ENCODE peak calls at places on chromosome 15, in seven cellular contexts. One of them, this sample, is unnamed.

GRCh38 chr15:41782486-41783271 is 8.4 kb downstream of the MAPKBP1 start:
- DNase-seq in lower leg skin: no peak
- DNase-seq in AG09309: no peak
- DNase-seq in GM23338: no peak
- DNase-seq in progenitor cell of endocrine pancreas: no peak
- DNase-seq in AG09319: no peak
- DNase-seq in AG04450: no peak
- DNase-seq in this sample: no peak

GRCh38 chr15:90530250-90531051 is 728 bp downstream of the CRTC3 start:
- DNase-seq in lower leg skin: peak
- DNase-seq in AG04450: no peak
- DNase-seq in GM23338: peak
- DNase-seq in AG09319: no peak
- DNase-seq in AG09309: no peak
- DNase-seq in progenitor cell of endocrine pancreas: peak
- DNase-seq in this sample: peak

GRCh38 chr15:39579487-39580116 is 1.3 kb upstream of the THBS1 start:
- DNase-seq in AG09309: peak
- DNase-seq in AG04450: peak
- DNase-seq in lower leg skin: peak
- DNase-seq in GM23338: peak
- DNase-seq in AG09319: peak
- DNase-seq in progenitor cell of endocrine pancreas: peak
- DNase-seq in this sample: no peak

GRCh38 chr15:89002281-89002761 is 85.9 kb upstream of the ABHD2 start:
- DNase-seq in AG09309: peak
- DNase-seq in progenitor cell of endocrine pancreas: no peak
- DNase-seq in GM23338: no peak
- DNase-seq in AG04450: peak
- DNase-seq in lower leg skin: no peak
- DNase-seq in AG09319: no peak
- DNase-seq in this sample: no peak

GRCh38 chr15:57769266-57769665 is 62.8 kb downstream of the POLR2M start:
- DNase-seq in AG09319: peak
- DNase-seq in lower leg skin: peak
- DNase-seq in progenitor cell of endocrine pancreas: no peak
- DNase-seq in GM23338: no peak
- DNase-seq in AG04450: peak
- DNase-seq in AG09309: peak
- DNase-seq in this sample: no peak

GRCh38 chr15:90087454-90088154 is 14.7 kb downstream of the IDH2 start:
- DNase-seq in GM23338: peak
- DNase-seq in progenitor cell of endocrine pancreas: no peak
- DNase-seq in AG04450: no peak
- DNase-seq in AG09319: no peak
- DNase-seq in lower leg skin: no peak
- DNase-seq in AG09309: no peak
- DNase-seq in this sample: no peak

GRCh38 chr15:70466305-70466704 is 297.1 kb downstream of the UACA start:
- DNase-seq in AG09309: no peak
- DNase-seq in AG04450: no peak
- DNase-seq in progenitor cell of endocrine pancreas: no peak
- DNase-seq in AG09319: no peak
- DNase-seq in lower leg skin: no peak
- DNase-seq in GM23338: no peak
- DNase-seq in this sample: no peak

GRCh38 chr15:74443100-74443909 is 9.5 kb upstream of the SEMA7A start:
- DNase-seq in AG04450: no peak
- DNase-seq in progenitor cell of endocrine pancreas: no peak
- DNase-seq in AG09319: no peak
- DNase-seq in GM23338: no peak
- DNase-seq in lower leg skin: no peak
- DNase-seq in AG09309: no peak
- DNase-seq in this sample: no peak

GRCh38 chr15:41772720-41773331 is 1.5 kb upstream of the MAPKBP1 start:
- DNase-seq in AG04450: peak
- DNase-seq in GM23338: peak
- DNase-seq in lower leg skin: peak
- DNase-seq in AG09319: no peak
- DNase-seq in AG09309: peak
- DNase-seq in progenitor cell of endocrine pancreas: no peak
- DNase-seq in this sample: peak

GRCh38 chr15:73607405-73607804 is 25.8 kb downstream of the NPTN start:
- DNase-seq in AG09309: no peak
- DNase-seq in AG09319: no peak
- DNase-seq in progenitor cell of endocrine pancreas: no peak
- DNase-seq in GM23338: no peak
- DNase-seq in AG04450: no peak
- DNase-seq in lower leg skin: no peak
- DNase-seq in this sample: no peak

GRCh38 chr15:93307513-93307912 is 218.5 kb upstream of the RGMA start:
- DNase-seq in AG09319: no peak
- DNase-seq in progenitor cell of endocrine pancreas: no peak
- DNase-seq in GM23338: peak
- DNase-seq in AG04450: no peak
- DNase-seq in AG09309: no peak
- DNase-seq in lower leg skin: no peak
- DNase-seq in this sample: no peak
- TF ChIP-seq CTCF in AG09319: no peak
- TF ChIP-seq CTCF in progenitor cell of endocrine pancreas: no peak
- TF ChIP-seq CTCF in GM23338: no peak
- TF ChIP-seq CTCF in AG04450: no peak
- TF ChIP-seq CTCF in AG09309: no peak
- TF ChIP-seq CTCF in lower leg skin: no peak
- TF ChIP-seq CTCF in this sample: no peak

GRCh38 chr15:69036856-69037255 is 22.4 kb downstream of the NOX5 start:
- DNase-seq in GM23338: no peak
- DNase-seq in AG09319: no peak
- DNase-seq in progenitor cell of endocrine pancreas: no peak
- DNase-seq in AG09309: no peak
- DNase-seq in AG04450: no peak
- DNase-seq in lower leg skin: no peak
- DNase-seq in this sample: no peak

GRCh38 chr15:69034352-69034751 is 19.9 kb downstream of the NOX5 start:
- DNase-seq in GM23338: no peak
- DNase-seq in AG09309: peak
- DNase-seq in lower leg skin: no peak
- DNase-seq in progenitor cell of endocrine pancreas: no peak
- DNase-seq in AG09319: no peak
- DNase-seq in AG04450: peak
- DNase-seq in this sample: no peak

GRCh38 chr15:69035918-69036258 is 21.4 kb downstream of the NOX5 start:
- DNase-seq in AG04450: no peak
- DNase-seq in progenitor cell of endocrine pancreas: no peak
- DNase-seq in lower leg skin: no peak
- DNase-seq in AG09309: no peak
- DNase-seq in GM23338: no peak
- DNase-seq in AG09319: no peak
- DNase-seq in this sample: no peak

GRCh38 chr15:69037482-69037881 is 23.0 kb downstream of the NOX5 start:
- DNase-seq in AG04450: no peak
- DNase-seq in lower leg skin: no peak
- DNase-seq in progenitor cell of endocrine pancreas: no peak
- DNase-seq in AG09319: no peak
- DNase-seq in GM23338: no peak
- DNase-seq in AG09309: no peak
- DNase-seq in this sample: no peak

DNA sequence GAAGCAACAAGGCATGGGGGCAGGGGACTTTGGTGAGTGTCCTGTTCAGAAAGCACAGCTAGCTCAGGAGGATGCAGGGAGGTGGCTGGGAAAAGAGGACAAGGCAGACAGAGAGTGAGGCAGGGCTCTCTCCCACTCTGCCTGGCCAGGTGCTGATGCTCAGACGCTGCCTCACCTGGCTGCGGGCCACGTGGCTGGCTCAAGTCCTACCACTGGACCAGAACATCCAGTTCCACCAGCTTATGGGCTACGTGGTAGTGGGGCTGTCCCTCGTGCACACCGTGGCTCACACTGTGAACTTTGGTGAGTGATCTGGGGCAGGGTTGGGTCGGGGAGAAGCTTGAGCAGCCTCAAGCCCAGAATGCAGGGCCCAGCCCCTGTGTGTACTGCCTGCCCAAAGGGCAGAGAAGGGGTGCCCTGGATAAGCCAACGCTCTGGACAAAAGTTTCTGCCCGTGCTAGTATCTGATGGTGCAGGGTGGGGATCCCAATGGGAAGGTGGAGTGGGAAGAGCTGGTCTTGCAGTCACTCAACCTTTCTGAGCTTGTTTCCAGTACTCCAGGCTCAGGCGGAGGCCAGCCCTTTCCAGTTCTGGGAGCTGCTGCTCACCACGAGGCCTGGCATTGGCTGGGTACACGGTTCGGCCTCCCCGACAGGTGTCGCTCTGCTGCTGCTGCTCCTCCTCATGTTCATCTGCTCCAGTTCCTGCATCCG is 20.9 kb downstream of the NOX5 start:
- DNase-seq in lower leg skin: peak
- DNase-seq in progenitor cell of endocrine pancreas: no peak
- DNase-seq in AG04450: no peak
- DNase-seq in AG09309: no peak
- DNase-seq in AG09319: no peak
- DNase-seq in GM23338: peak
- DNase-seq in this sample: no peak
- TF ChIP-seq CTCF in lower leg skin: no peak
- TF ChIP-seq CTCF in progenitor cell of endocrine pancreas: peak
- TF ChIP-seq CTCF in AG04450: peak
- TF ChIP-seq CTCF in AG09309: no peak
- TF ChIP-seq CTCF in AG09319: no peak
- TF ChIP-seq CTCF in GM23338: peak
- TF ChIP-seq CTCF in this sample: no peak

DNA sequence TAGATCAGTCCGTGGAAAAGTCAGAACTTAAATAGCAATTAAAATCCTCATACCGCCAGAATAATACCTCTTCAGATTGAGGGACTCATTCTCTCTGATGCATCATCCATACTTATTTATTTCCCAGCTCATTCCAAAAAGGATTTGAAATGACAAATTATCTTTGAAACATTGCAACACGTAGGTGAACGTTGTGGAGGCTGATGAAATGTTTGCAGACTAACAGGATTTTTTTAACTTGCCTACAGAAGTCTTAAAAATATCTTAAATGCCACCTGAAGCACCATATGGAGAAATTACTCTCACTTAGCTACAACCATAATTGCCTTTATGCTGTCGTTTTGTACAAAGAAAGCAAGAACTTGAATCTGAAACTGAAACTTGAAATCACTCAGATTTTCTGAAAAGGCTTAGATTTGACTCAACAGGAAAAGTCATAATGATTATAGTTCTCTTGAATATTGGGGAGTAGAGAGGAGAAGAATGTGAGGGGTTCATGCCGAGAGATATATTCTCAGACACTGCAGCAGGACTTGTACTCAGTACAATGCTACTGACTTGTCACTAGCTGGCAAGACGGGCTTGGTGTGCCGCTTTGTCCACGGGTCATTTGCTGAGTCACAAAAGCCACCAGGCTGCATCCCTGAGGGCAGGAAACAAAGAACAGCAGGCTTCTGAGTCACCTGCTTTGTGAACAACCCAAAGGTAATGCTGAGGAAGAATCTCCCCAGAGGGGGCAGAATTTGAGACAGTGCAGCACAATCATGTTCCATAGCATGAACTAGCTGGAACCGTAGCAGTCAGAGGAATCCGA is 7.1 kb upstream of the FMN1 start:
- DNase-seq in AG09309: no peak
- DNase-seq in AG04450: no peak
- DNase-seq in AG09319: no peak
- DNase-seq in GM23338: peak
- DNase-seq in lower leg skin: no peak
- DNase-seq in progenitor cell of endocrine pancreas: peak
- DNase-seq in this sample: peak
- TF ChIP-seq CTCF in AG09309: no peak
- TF ChIP-seq CTCF in AG04450: peak
- TF ChIP-seq CTCF in AG09319: no peak
- TF ChIP-seq CTCF in GM23338: peak
- TF ChIP-seq CTCF in lower leg skin: no peak
- TF ChIP-seq CTCF in progenitor cell of endocrine pancreas: peak
- TF ChIP-seq CTCF in this sample: no peak

DNA sequence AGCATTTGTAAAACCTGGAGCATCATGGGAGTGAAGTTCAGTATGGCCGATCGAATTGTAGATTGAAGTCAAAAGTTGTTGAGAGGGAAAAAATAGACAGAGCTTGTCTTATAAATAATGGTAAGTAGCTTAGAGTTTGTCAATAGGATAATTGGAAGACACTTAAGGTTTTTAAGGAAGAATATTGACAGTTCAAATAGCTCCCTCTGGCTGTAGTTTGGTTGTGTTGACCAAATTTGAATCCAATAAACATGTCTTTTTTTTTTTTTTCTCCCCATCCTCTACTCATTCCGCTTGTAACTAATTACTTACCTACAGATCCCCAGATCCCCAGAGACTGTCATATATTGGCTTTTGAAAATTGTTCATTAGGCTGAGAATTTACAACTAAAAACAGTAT is 677.0 kb downstream of the AGBL1 start:
- DNase-seq in AG09319: no peak
- DNase-seq in lower leg skin: no peak
- DNase-seq in GM23338: peak
- DNase-seq in AG09309: no peak
- DNase-seq in AG04450: no peak
- DNase-seq in progenitor cell of endocrine pancreas: no peak
- DNase-seq in this sample: no peak
- TF ChIP-seq CTCF in AG09319: no peak
- TF ChIP-seq CTCF in lower leg skin: no peak
- TF ChIP-seq CTCF in GM23338: peak
- TF ChIP-seq CTCF in AG09309: no peak
- TF ChIP-seq CTCF in AG04450: no peak
- TF ChIP-seq CTCF in progenitor cell of endocrine pancreas: no peak
- TF ChIP-seq CTCF in this sample: no peak

DNA sequence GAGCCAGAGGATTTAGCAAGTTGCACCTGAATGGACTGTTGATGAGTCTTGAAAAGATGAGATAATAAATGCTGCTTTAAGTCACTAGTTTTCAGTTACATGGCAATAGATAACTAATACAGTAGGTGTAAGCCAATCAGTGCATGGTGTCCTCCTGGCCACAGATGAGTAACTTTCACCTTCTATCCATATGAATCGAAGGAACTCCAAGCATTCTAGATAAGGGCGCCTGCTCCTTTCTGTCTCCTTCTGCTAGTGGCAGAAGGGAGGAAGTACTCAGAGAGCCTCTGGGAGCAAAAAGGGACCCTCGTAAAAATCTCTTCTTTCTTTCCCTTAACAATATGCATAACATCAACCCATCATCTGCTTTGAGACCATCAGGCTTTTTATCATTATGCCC is 37.3 kb downstream of the TM6SF1 start:
- DNase-seq in AG09319: no peak
- DNase-seq in lower leg skin: no peak
- DNase-seq in AG09309: no peak
- DNase-seq in AG04450: no peak
- DNase-seq in progenitor cell of endocrine pancreas: no peak
- DNase-seq in GM23338: peak
- DNase-seq in this sample: no peak
- TF ChIP-seq CTCF in AG09319: no peak
- TF ChIP-seq CTCF in lower leg skin: no peak
- TF ChIP-seq CTCF in AG09309: no peak
- TF ChIP-seq CTCF in AG04450: no peak
- TF ChIP-seq CTCF in progenitor cell of endocrine pancreas: no peak
- TF ChIP-seq CTCF in GM23338: no peak
- TF ChIP-seq CTCF in this sample: no peak

This sample was measured in natural killer cell.